ENCODE peak calls at places on chromosome 19, in four cellular contexts. One of them, this sample, is unnamed.

GRCh38 chr19:5664515-5664914 is 15.8 kb downstream of the MICOS13 start:
- DNase-seq in breast epithelium: no peak
- DNase-seq in mucosa of descending colon: no peak
- DNase-seq in cardiac fibroblast: no peak
- DNase-seq in this sample: no peak

GRCh38 chr19:55590109-55590508 is 9.2 kb downstream of the FIZ1 start:
- DNase-seq in breast epithelium: no peak
- DNase-seq in mucosa of descending colon: no peak
- DNase-seq in cardiac fibroblast: no peak
- DNase-seq in this sample: no peak

GRCh38 chr19:10404888-10405808 is 1.8 kb upstream of the CDC37 start:
- DNase-seq in breast epithelium: no peak
- DNase-seq in mucosa of descending colon: peak
- DNase-seq in cardiac fibroblast: no peak
- DNase-seq in this sample: no peak

GRCh38 chr19:54684537-54684936 is 21.8 kb downstream of the LILRB4 start:
- DNase-seq in breast epithelium: no peak
- DNase-seq in mucosa of descending colon: no peak
- DNase-seq in cardiac fibroblast: no peak
- DNase-seq in this sample: peak

GRCh38 chr19:11164879-11165406 is 9.4 kb upstream of the SPC24 start:
- DNase-seq in breast epithelium: no peak
- DNase-seq in mucosa of descending colon: peak
- DNase-seq in cardiac fibroblast: peak
- DNase-seq in this sample: peak

GRCh38 chr19:36115453-36116343 is at the start of gene TBCB:
- DNase-seq in breast epithelium: no peak
- DNase-seq in mucosa of descending colon: peak
- DNase-seq in cardiac fibroblast: peak
- DNase-seq in this sample: peak

GRCh38 chr19:9075064-9075964 is 11.5 kb upstream of the OR1M1 start:
- DNase-seq in breast epithelium: peak
- DNase-seq in mucosa of descending colon: peak
- DNase-seq in cardiac fibroblast: peak
- DNase-seq in this sample: peak

GRCh38 chr19:55809381-55810058 is 22.3 kb downstream of the NLRP11 start:
- DNase-seq in breast epithelium: no peak
- DNase-seq in mucosa of descending colon: peak
- DNase-seq in cardiac fibroblast: peak
- DNase-seq in this sample: peak

GRCh38 chr19:33718668-33719259 is 77.9 kb upstream of the KCTD15 start:
- DNase-seq in breast epithelium: no peak
- DNase-seq in mucosa of descending colon: no peak
- DNase-seq in cardiac fibroblast: no peak
- DNase-seq in this sample: no peak

GRCh38 chr19:35495107-35496064 is 5.1 kb upstream of the KRTDAP start:
- DNase-seq in breast epithelium: peak
- DNase-seq in mucosa of descending colon: peak
- DNase-seq in cardiac fibroblast: peak
- DNase-seq in this sample: peak

GRCh38 chr19:11617207-11618062 is 20.2 kb downstream of the ZNF627 start:
- DNase-seq in breast epithelium: no peak
- DNase-seq in mucosa of descending colon: no peak
- DNase-seq in cardiac fibroblast: no peak
- DNase-seq in this sample: no peak

GRCh38 chr19:54574051-54574450 is 461 bp downstream of the LILRA2 start:
- DNase-seq in breast epithelium: no peak
- DNase-seq in mucosa of descending colon: no peak
- DNase-seq in cardiac fibroblast: no peak
- DNase-seq in this sample: no peak

GRCh38 chr19:41362143-41362847 is 1.7 kb downstream of the B9D2 start:
- DNase-seq in breast epithelium: no peak
- DNase-seq in mucosa of descending colon: no peak
- DNase-seq in cardiac fibroblast: no peak
- DNase-seq in this sample: no peak

GRCh38 chr19:23698711-23699520 is 11.9 kb upstream of the ZNF675 start:
- DNase-seq in breast epithelium: peak
- DNase-seq in mucosa of descending colon: peak
- DNase-seq in cardiac fibroblast: no peak
- DNase-seq in this sample: no peak

GRCh38 chr19:42816901-42817300 is 51.4 kb upstream of the PSG8 start:
- DNase-seq in breast epithelium: no peak
- DNase-seq in mucosa of descending colon: no peak
- DNase-seq in cardiac fibroblast: no peak
- DNase-seq in this sample: no peak

GRCh38 chr19:14061751-14062557 is at the start of gene PALM3:
- DNase-seq in breast epithelium: peak
- DNase-seq in mucosa of descending colon: peak
- DNase-seq in cardiac fibroblast: no peak
- DNase-seq in this sample: no peak

GRCh38 chr19:53977991-53978731 is 13.3 kb upstream of the CACNG6 start:
- DNase-seq in breast epithelium: no peak
- DNase-seq in mucosa of descending colon: peak
- DNase-seq in cardiac fibroblast: peak
- DNase-seq in this sample: peak

GRCh38 chr19:19900124-19900523 is 622 bp upstream of the ZNF93 start:
- DNase-seq in breast epithelium: no peak
- DNase-seq in mucosa of descending colon: no peak
- DNase-seq in cardiac fibroblast: peak
- DNase-seq in this sample: peak

GRCh38 chr19:1302534-1303239 is 17.0 kb downstream of the EFNA2 start:
- DNase-seq in breast epithelium: no peak
- DNase-seq in mucosa of descending colon: no peak
- DNase-seq in cardiac fibroblast: no peak
- DNase-seq in this sample: no peak

GRCh38 chr19:42528354-42529247 is at the start of gene CEACAM1:
- DNase-seq in breast epithelium: peak
- DNase-seq in mucosa of descending colon: peak
- DNase-seq in cardiac fibroblast: peak
- DNase-seq in this sample: peak

GRCh38 chr19:34298891-34299510 is 44.6 kb downstream of the GARRE1 start:
- DNase-seq in breast epithelium: no peak
- DNase-seq in mucosa of descending colon: peak
- DNase-seq in cardiac fibroblast: no peak
- DNase-seq in this sample: no peak

GRCh38 chr19:23882493-23882892 is 32.2 kb upstream of the ZNF726 start:
- DNase-seq in breast epithelium: no peak
- DNase-seq in mucosa of descending colon: peak
- DNase-seq in cardiac fibroblast: no peak
- DNase-seq in this sample: peak

GRCh38 chr19:43409415-43409814 is 5.3 kb upstream of the TEX101 start:
- DNase-seq in breast epithelium: no peak
- DNase-seq in mucosa of descending colon: no peak
- DNase-seq in cardiac fibroblast: no peak
- DNase-seq in this sample: no peak

GRCh38 chr19:41112728-41113290 is 1.4 kb upstream of the CYP2F1 start:
- DNase-seq in breast epithelium: no peak
- DNase-seq in mucosa of descending colon: no peak
- DNase-seq in cardiac fibroblast: no peak
- DNase-seq in this sample: no peak

GRCh38 chr19:54201172-54201701 is 579 bp downstream of the RPS9 start:
- DNase-seq in breast epithelium: no peak
- DNase-seq in mucosa of descending colon: no peak
- DNase-seq in cardiac fibroblast: no peak
- DNase-seq in this sample: no peak

GRCh38 chr19:7502552-7502951 is 13.4 kb upstream of the ZNF358 start:
- DNase-seq in breast epithelium: no peak
- DNase-seq in mucosa of descending colon: no peak
- DNase-seq in cardiac fibroblast: no peak
- DNase-seq in this sample: no peak

GRCh38 chr19:10295305-10295846 is 5.6 kb downstream of the ICAM5 start:
- DNase-seq in breast epithelium: no peak
- DNase-seq in mucosa of descending colon: peak
- DNase-seq in cardiac fibroblast: peak
- DNase-seq in this sample: peak

GRCh38 chr19:17240062-17240854 is 5.5 kb downstream of the NR2F6 start:
- DNase-seq in breast epithelium: no peak
- DNase-seq in mucosa of descending colon: peak
- DNase-seq in cardiac fibroblast: no peak
- DNase-seq in this sample: no peak

GRCh38 chr19:8386990-8387389 is 3.2 kb upstream of the RAB11B start:
- DNase-seq in breast epithelium: no peak
- DNase-seq in mucosa of descending colon: no peak
- DNase-seq in cardiac fibroblast: no peak
- DNase-seq in this sample: no peak

GRCh38 chr19:33373701-33374405 is at the start of gene CEBPG:
- DNase-seq in breast epithelium: no peak
- DNase-seq in mucosa of descending colon: peak
- DNase-seq in cardiac fibroblast: peak
- DNase-seq in this sample: peak

GRCh38 chr19:49127674-49128544 is 8.6 kb downstream of the PPFIA3 start:
- DNase-seq in breast epithelium: peak
- DNase-seq in mucosa of descending colon: peak
- DNase-seq in cardiac fibroblast: peak
- DNase-seq in this sample: peak
- H3K4me3 ChIP-seq in breast epithelium: peak
- H3K4me3 ChIP-seq in mucosa of descending colon: no peak
- H3K4me3 ChIP-seq in cardiac fibroblast: peak
- H3K4me3 ChIP-seq in this sample: peak

DNA sequence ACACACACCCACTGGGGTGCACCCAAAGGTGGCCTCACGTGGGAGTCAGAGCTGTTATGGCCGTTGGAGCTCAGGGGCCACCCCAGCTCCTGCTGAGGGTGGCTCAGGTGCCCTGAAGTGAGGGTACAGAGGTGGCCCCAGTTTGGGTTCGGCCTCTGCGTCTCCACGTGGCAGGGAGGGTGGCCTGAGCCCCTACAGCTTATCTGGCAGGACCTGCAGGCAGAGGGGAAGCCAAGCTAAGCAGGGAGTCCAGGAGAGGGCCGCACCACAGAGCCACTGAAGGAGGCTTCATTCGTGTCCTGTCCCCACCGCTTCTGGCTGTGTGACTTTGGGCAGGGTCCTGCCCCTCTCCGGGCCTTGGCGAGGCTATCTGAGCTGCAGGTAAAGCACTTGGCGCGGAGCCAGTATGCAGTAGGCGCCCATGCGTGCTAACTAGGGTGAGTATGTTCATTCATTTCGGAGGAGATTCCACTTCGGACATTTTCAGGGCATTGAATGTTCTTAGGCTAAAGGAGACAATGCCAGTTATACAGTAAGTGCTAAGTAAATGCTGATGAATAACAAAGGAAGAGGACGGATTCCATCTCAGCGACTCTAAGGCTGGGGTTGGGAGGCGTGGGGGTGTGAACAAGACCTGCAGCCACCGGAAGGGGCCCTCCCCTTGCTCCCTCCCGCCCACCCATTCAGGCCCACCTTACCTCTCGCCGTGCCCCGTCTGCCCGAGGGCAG is 4.9 kb downstream of the REX1BD start:
- DNase-seq in breast epithelium: no peak
- DNase-seq in mucosa of descending colon: no peak
- DNase-seq in cardiac fibroblast: no peak
- DNase-seq in this sample: no peak
- TF ChIP-seq CTCF in breast epithelium: no peak
- TF ChIP-seq CTCF in mucosa of descending colon: no peak
- TF ChIP-seq CTCF in cardiac fibroblast: no peak
- TF ChIP-seq CTCF in this sample: no peak

GRCh38 chr19:4060621-4061177 is 6.0 kb downstream of the ZBTB7A start:
- DNase-seq in breast epithelium: no peak
- DNase-seq in mucosa of descending colon: peak
- DNase-seq in cardiac fibroblast: no peak
- DNase-seq in this sample: no peak

GRCh38 chr19:4059931-4060620 is 6.6 kb downstream of the ZBTB7A start:
- DNase-seq in breast epithelium: no peak
- DNase-seq in mucosa of descending colon: peak
- DNase-seq in cardiac fibroblast: peak
- DNase-seq in this sample: peak

GRCh38 chr19:4057913-4058695 is 8.6 kb downstream of the ZBTB7A start:
- DNase-seq in breast epithelium: peak
- DNase-seq in mucosa of descending colon: peak
- DNase-seq in cardiac fibroblast: peak
- DNase-seq in this sample: peak

GRCh38 chr19:4059493-4059880 is 7.2 kb downstream of the ZBTB7A start:
- DNase-seq in breast epithelium: no peak
- DNase-seq in mucosa of descending colon: peak
- DNase-seq in cardiac fibroblast: no peak
- DNase-seq in this sample: no peak

DNA sequence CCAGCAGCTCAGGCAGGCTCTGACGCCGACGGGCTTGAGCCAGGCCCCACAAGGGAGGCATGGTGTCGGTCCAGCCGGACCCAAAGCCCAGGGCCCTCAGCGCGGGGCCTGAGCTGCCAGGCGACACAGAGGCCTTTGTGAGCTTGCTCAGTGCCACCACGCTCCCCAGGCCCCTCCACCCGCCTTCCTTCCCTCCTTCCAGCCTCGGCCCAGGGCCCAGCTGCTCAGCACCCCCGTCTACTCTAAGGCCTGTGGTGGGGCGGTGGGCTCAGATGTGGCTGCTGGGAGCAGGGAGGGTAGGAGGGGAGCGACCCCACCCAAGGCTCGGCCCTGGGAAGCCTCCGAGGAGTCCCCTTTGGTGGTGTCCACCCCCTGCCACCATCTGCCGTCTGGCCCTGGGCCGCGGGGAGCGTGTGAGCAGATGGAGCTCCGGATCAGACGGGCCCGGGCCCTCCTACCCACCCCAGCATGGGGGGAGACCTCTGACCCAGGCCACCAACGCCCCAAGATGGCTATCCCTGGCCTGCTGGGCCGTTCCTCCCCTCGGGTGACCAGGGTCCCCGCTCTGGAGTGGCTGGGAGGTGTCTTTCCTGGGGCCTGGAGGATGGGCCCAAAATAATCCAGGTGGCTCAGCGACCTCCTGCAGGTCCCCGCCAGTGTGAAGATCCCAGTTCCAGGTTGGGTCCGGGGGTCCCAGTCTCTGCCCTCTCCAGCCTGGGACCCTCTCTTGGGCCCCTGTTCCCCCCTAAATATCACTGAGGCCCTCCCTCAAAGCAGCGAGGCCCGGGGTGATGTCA is 7.8 kb downstream of the ZBTB7A start:
- DNase-seq in breast epithelium: no peak
- DNase-seq in mucosa of descending colon: peak
- DNase-seq in cardiac fibroblast: no peak
- DNase-seq in this sample: no peak
- H3K4me3 ChIP-seq in breast epithelium: peak
- H3K4me3 ChIP-seq in mucosa of descending colon: no peak
- H3K4me3 ChIP-seq in cardiac fibroblast: peak
- H3K4me3 ChIP-seq in this sample: peak

GRCh38 chr19:51394045-51394836 is 3.9 kb upstream of the C19orf84 start:
- DNase-seq in breast epithelium: peak
- DNase-seq in mucosa of descending colon: peak
- DNase-seq in cardiac fibroblast: peak
- DNase-seq in this sample: peak
- TF ChIP-seq CTCF in breast epithelium: no peak
- TF ChIP-seq CTCF in mucosa of descending colon: no peak
- TF ChIP-seq CTCF in cardiac fibroblast: peak
- TF ChIP-seq CTCF in this sample: peak

GRCh38 chr19:46946090-46946489 is 73.5 kb upstream of the NPAS1 start:
- DNase-seq in breast epithelium: no peak
- DNase-seq in mucosa of descending colon: no peak
- DNase-seq in cardiac fibroblast: no peak
- DNase-seq in this sample: no peak

GRCh38 chr19:46945668-46946067 is 74.0 kb upstream of the NPAS1 start:
- DNase-seq in breast epithelium: no peak
- DNase-seq in mucosa of descending colon: no peak
- DNase-seq in cardiac fibroblast: peak
- DNase-seq in this sample: no peak

GRCh38 chr19:46944123-46944718 is 75.4 kb upstream of the NPAS1 start:
- DNase-seq in breast epithelium: no peak
- DNase-seq in mucosa of descending colon: no peak
- DNase-seq in cardiac fibroblast: no peak
- DNase-seq in this sample: no peak

GRCh38 chr19:46946611-46947238 is 72.9 kb upstream of the NPAS1 start:
- DNase-seq in breast epithelium: no peak
- DNase-seq in mucosa of descending colon: no peak
- DNase-seq in cardiac fibroblast: no peak
- DNase-seq in this sample: no peak

GRCh38 chr19:46944918-46945628 is 74.6 kb upstream of the NPAS1 start:
- DNase-seq in breast epithelium: peak
- DNase-seq in mucosa of descending colon: peak
- DNase-seq in cardiac fibroblast: peak
- DNase-seq in this sample: peak
- H3K4me3 ChIP-seq in breast epithelium: no peak
- H3K4me3 ChIP-seq in mucosa of descending colon: no peak
- H3K4me3 ChIP-seq in cardiac fibroblast: no peak
- H3K4me3 ChIP-seq in this sample: peak

This sample was measured in fibroblast of villous mesenchyme.